ENCODE peak calls at places on chromosomes 3 and 15, in seven cellular contexts. One of them, this sample, is unnamed. For H3K27me3, the result is how much of the 10 kb centered on the place peaks cover.

GRCh38 chr3:195416795-195417194 is 26.0 kb downstream of the ACAP2 start:
- DNase-seq in ovary: no peak
- DNase-seq in cardiac muscle cell: no peak
- DNase-seq in PC-9: peak
- DNase-seq in adrenal gland: no peak
- DNase-seq in Peyer's patch: no peak
- DNase-seq in tibial artery: no peak
- DNase-seq in this sample: no peak

GRCh38 chr3:157807286-157807685 is 298.9 kb downstream of the SHOX2 start:
- DNase-seq in ovary: no peak
- DNase-seq in PC-9: no peak
- DNase-seq in cardiac muscle cell: no peak
- DNase-seq in Peyer's patch: no peak
- DNase-seq in tibial artery: no peak
- DNase-seq in adrenal gland: no peak
- DNase-seq in this sample: no peak

GRCh38 chr15:37783290-37783689 is 151.2 kb upstream of the TMCO5A start:
- DNase-seq in tibial artery: no peak
- DNase-seq in Peyer's patch: no peak
- DNase-seq in adrenal gland: no peak
- DNase-seq in PC-9: no peak
- DNase-seq in ovary: no peak
- DNase-seq in cardiac muscle cell: peak
- DNase-seq in this sample: no peak

GRCh38 chr3:145893331-145893730 is 267.7 kb downstream of the PLOD2 start:
- DNase-seq in PC-9: no peak
- DNase-seq in cardiac muscle cell: no peak
- DNase-seq in tibial artery: no peak
- DNase-seq in ovary: no peak
- DNase-seq in Peyer's patch: no peak
- DNase-seq in adrenal gland: no peak
- DNase-seq in this sample: no peak

GRCh38 chr3:176633511-176633910 is 563.8 kb downstream of the TBL1XR1 start:
- DNase-seq in cardiac muscle cell: peak
- DNase-seq in ovary: no peak
- DNase-seq in tibial artery: no peak
- DNase-seq in Peyer's patch: no peak
- DNase-seq in PC-9: no peak
- DNase-seq in adrenal gland: no peak
- DNase-seq in this sample: no peak

GRCh38 chr3:11835028-11835639 is 11.6 kb downstream of the TAMM41 start:
- DNase-seq in cardiac muscle cell: peak
- DNase-seq in PC-9: no peak
- DNase-seq in adrenal gland: no peak
- DNase-seq in ovary: no peak
- DNase-seq in Peyer's patch: no peak
- DNase-seq in tibial artery: no peak
- DNase-seq in this sample: no peak

GRCh38 chr15:31554261-31554660 is 227.6 kb downstream of the KLF13 start:
- DNase-seq in ovary: peak
- DNase-seq in tibial artery: peak
- DNase-seq in cardiac muscle cell: peak
- DNase-seq in adrenal gland: peak
- DNase-seq in PC-9: no peak
- DNase-seq in Peyer's patch: no peak
- DNase-seq in this sample: no peak

GRCh38 chr3:138257986-138258385 is 70.9 kb downstream of the ARMC8 start:
- DNase-seq in PC-9: no peak
- DNase-seq in adrenal gland: no peak
- DNase-seq in cardiac muscle cell: no peak
- DNase-seq in Peyer's patch: no peak
- DNase-seq in tibial artery: no peak
- DNase-seq in ovary: no peak
- DNase-seq in this sample: no peak

GRCh38 chr15:37038716-37039106 is 61.6 kb downstream of the MEIS2 start:
- DNase-seq in ovary: no peak
- DNase-seq in tibial artery: no peak
- DNase-seq in cardiac muscle cell: no peak
- DNase-seq in adrenal gland: no peak
- DNase-seq in Peyer's patch: no peak
- DNase-seq in PC-9: no peak
- DNase-seq in this sample: no peak

GRCh38 chr3:119237299-119237698 is 3.4 kb downstream of the B4GALT4 start:
- DNase-seq in PC-9: no peak
- DNase-seq in adrenal gland: no peak
- DNase-seq in cardiac muscle cell: peak
- DNase-seq in tibial artery: no peak
- DNase-seq in Peyer's patch: no peak
- DNase-seq in ovary: no peak
- DNase-seq in this sample: no peak

GRCh38 chr3:75192065-75192658 is 472.0 kb upstream of the FRG2C start:
- DNase-seq in PC-9: peak
- DNase-seq in cardiac muscle cell: peak
- DNase-seq in ovary: no peak
- DNase-seq in tibial artery: no peak
- DNase-seq in Peyer's patch: peak
- DNase-seq in adrenal gland: peak
- DNase-seq in this sample: peak

GRCh38 chr15:52710050-52710709 is 31.0 kb upstream of the ATOSA start:
- DNase-seq in ovary: no peak
- DNase-seq in cardiac muscle cell: no peak
- DNase-seq in PC-9: no peak
- DNase-seq in tibial artery: no peak
- DNase-seq in adrenal gland: no peak
- DNase-seq in Peyer's patch: no peak
- DNase-seq in this sample: no peak

GRCh38 chr15:41011055-41011815 is 58.0 kb downstream of the CHAC1 start:
- DNase-seq in cardiac muscle cell: no peak
- DNase-seq in Peyer's patch: no peak
- DNase-seq in ovary: no peak
- DNase-seq in PC-9: no peak
- DNase-seq in tibial artery: no peak
- DNase-seq in adrenal gland: no peak
- DNase-seq in this sample: no peak

GRCh38 chr3:116051040-116051439 is 394.2 kb downstream of the LSAMP start:
- DNase-seq in Peyer's patch: no peak
- DNase-seq in PC-9: peak
- DNase-seq in ovary: no peak
- DNase-seq in adrenal gland: peak
- DNase-seq in tibial artery: no peak
- DNase-seq in cardiac muscle cell: no peak
- DNase-seq in this sample: no peak

GRCh38 chr15:70419046-70419445 is 321.3 kb upstream of the TLE3 start:
- DNase-seq in Peyer's patch: no peak
- DNase-seq in tibial artery: no peak
- DNase-seq in cardiac muscle cell: no peak
- DNase-seq in ovary: no peak
- DNase-seq in adrenal gland: no peak
- DNase-seq in PC-9: no peak
- DNase-seq in this sample: no peak

GRCh38 chr3:115248274-115248673 is 101.2 kb upstream of the ZBTB20 start:
- DNase-seq in ovary: no peak
- DNase-seq in adrenal gland: no peak
- DNase-seq in Peyer's patch: no peak
- DNase-seq in PC-9: no peak
- DNase-seq in cardiac muscle cell: peak
- DNase-seq in tibial artery: no peak
- DNase-seq in this sample: no peak

GRCh38 chr3:95172549-95172948 is 1109.7 kb downstream of the NSUN3 start:
- DNase-seq in adrenal gland: no peak
- DNase-seq in ovary: no peak
- DNase-seq in PC-9: no peak
- DNase-seq in cardiac muscle cell: no peak
- DNase-seq in Peyer's patch: no peak
- DNase-seq in tibial artery: no peak
- DNase-seq in this sample: no peak

GRCh38 chr3:114714237-114714636 is 420.4 kb downstream of the TIGIT start:
- DNase-seq in PC-9: no peak
- DNase-seq in ovary: no peak
- DNase-seq in cardiac muscle cell: no peak
- DNase-seq in Peyer's patch: no peak
- DNase-seq in adrenal gland: no peak
- DNase-seq in tibial artery: no peak
- DNase-seq in this sample: no peak

GRCh38 chr3:190357468-190357867 is 30.5 kb upstream of the CLDN16 start:
- DNase-seq in tibial artery: no peak
- DNase-seq in PC-9: no peak
- DNase-seq in adrenal gland: no peak
- DNase-seq in cardiac muscle cell: no peak
- DNase-seq in Peyer's patch: no peak
- DNase-seq in ovary: no peak
- DNase-seq in this sample: no peak

GRCh38 chr15:25548600-25548999 is 109.8 kb upstream of the UBE3A start:
- DNase-seq in tibial artery: no peak
- DNase-seq in adrenal gland: no peak
- DNase-seq in cardiac muscle cell: no peak
- DNase-seq in Peyer's patch: no peak
- DNase-seq in PC-9: no peak
- DNase-seq in ovary: no peak
- DNase-seq in this sample: no peak

GRCh38 chr3:160226740-160227048 is 1.5 kb downstream of the C3orf80 start:
- DNase-seq in ovary: no peak
- DNase-seq in PC-9: no peak
- DNase-seq in tibial artery: no peak
- DNase-seq in adrenal gland: no peak
- DNase-seq in cardiac muscle cell: no peak
- DNase-seq in Peyer's patch: no peak
- DNase-seq in this sample: no peak

GRCh38 chr3:160225181-160226025 is at the start of gene C3orf80:
- DNase-seq in cardiac muscle cell: peak
- DNase-seq in ovary: no peak
- DNase-seq in adrenal gland: peak
- DNase-seq in Peyer's patch: peak
- DNase-seq in tibial artery: peak
- DNase-seq in PC-9: peak
- DNase-seq in this sample: peak

GRCh38 chr3:160224811-160225180 is 426 bp upstream of the C3orf80 start:
- DNase-seq in adrenal gland: no peak
- DNase-seq in cardiac muscle cell: no peak
- DNase-seq in ovary: no peak
- DNase-seq in tibial artery: no peak
- DNase-seq in PC-9: no peak
- DNase-seq in Peyer's patch: no peak
- DNase-seq in this sample: no peak

GRCh38 chr3:160226026-160226739 is 961 bp downstream of the C3orf80 start:
- DNase-seq in adrenal gland: no peak
- DNase-seq in PC-9: no peak
- DNase-seq in Peyer's patch: no peak
- DNase-seq in ovary: no peak
- DNase-seq in cardiac muscle cell: no peak
- DNase-seq in tibial artery: no peak
- DNase-seq in this sample: no peak

GRCh38 chr3:160227389-160227788 is 2.2 kb downstream of the C3orf80 start:
- DNase-seq in cardiac muscle cell: no peak
- DNase-seq in Peyer's patch: no peak
- DNase-seq in adrenal gland: no peak
- DNase-seq in PC-9: no peak
- DNase-seq in ovary: no peak
- DNase-seq in tibial artery: no peak
- DNase-seq in this sample: no peak
- H3K27me3 ChIP-seq in cardiac muscle cell: under half
- H3K27me3 ChIP-seq in Peyer's patch: under half
- H3K27me3 ChIP-seq in adrenal gland: under half
- H3K27me3 ChIP-seq in PC-9: under half
- H3K27me3 ChIP-seq in ovary: under half
- H3K27me3 ChIP-seq in tibial artery: under half
- H3K27me3 ChIP-seq in this sample: under half

GRCh38 chr15:85005319-85005718 is 23.7 kb downstream of the PDE8A start:
- DNase-seq in ovary: no peak
- DNase-seq in adrenal gland: no peak
- DNase-seq in Peyer's patch: no peak
- DNase-seq in tibial artery: no peak
- DNase-seq in cardiac muscle cell: no peak
- DNase-seq in PC-9: no peak
- DNase-seq in this sample: no peak
- TF ChIP-seq CTCF in ovary: no peak
- TF ChIP-seq CTCF in adrenal gland: peak
- TF ChIP-seq CTCF in Peyer's patch: no peak
- TF ChIP-seq CTCF in tibial artery: no peak
- TF ChIP-seq CTCF in cardiac muscle cell: peak
- TF ChIP-seq CTCF in PC-9: peak
- TF ChIP-seq CTCF in this sample: no peak

GRCh38 chr3:142633073-142633472 is 36.9 kb downstream of the PLS1 start:
- DNase-seq in adrenal gland: no peak
- DNase-seq in cardiac muscle cell: no peak
- DNase-seq in Peyer's patch: no peak
- DNase-seq in PC-9: no peak
- DNase-seq in ovary: no peak
- DNase-seq in tibial artery: no peak
- DNase-seq in this sample: no peak

GRCh38 chr3:142623209-142623608 is 27.0 kb downstream of the PLS1 start:
- DNase-seq in ovary: no peak
- DNase-seq in Peyer's patch: no peak
- DNase-seq in PC-9: no peak
- DNase-seq in cardiac muscle cell: no peak
- DNase-seq in tibial artery: no peak
- DNase-seq in adrenal gland: no peak
- DNase-seq in this sample: no peak

GRCh38 chr3:142624725-142625440 is 28.7 kb downstream of the PLS1 start:
- DNase-seq in cardiac muscle cell: no peak
- DNase-seq in PC-9: no peak
- DNase-seq in tibial artery: no peak
- DNase-seq in adrenal gland: no peak
- DNase-seq in ovary: no peak
- DNase-seq in Peyer's patch: no peak
- DNase-seq in this sample: no peak

DNA sequence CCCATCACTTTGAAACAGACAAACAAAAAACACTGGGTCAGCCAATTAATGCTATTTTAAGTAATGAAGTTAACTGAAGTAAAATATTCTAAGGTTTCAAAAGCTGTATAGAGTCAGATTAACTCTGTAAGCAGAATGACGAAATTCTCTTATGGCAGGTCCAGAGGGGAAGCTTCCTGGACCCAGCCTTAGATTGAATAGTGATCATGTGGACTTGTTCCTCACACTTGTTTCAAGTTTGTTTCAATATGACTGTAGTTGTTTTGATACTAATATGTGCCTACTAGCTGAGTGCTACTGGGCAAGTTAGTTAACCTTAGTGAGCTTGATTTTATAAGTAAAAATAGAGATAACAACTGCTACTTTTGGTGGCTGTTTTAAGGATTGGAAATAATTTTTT is 32.6 kb downstream of the PLS1 start:
- DNase-seq in adrenal gland: no peak
- DNase-seq in ovary: no peak
- DNase-seq in Peyer's patch: no peak
- DNase-seq in PC-9: no peak
- DNase-seq in cardiac muscle cell: no peak
- DNase-seq in tibial artery: no peak
- DNase-seq in this sample: no peak
- H3K4me3 ChIP-seq in adrenal gland: no peak
- H3K4me3 ChIP-seq in ovary: no peak
- H3K4me3 ChIP-seq in Peyer's patch: no peak
- H3K4me3 ChIP-seq in PC-9: no peak
- H3K4me3 ChIP-seq in cardiac muscle cell: no peak
- H3K4me3 ChIP-seq in tibial artery: no peak
- H3K4me3 ChIP-seq in this sample: no peak

DNA sequence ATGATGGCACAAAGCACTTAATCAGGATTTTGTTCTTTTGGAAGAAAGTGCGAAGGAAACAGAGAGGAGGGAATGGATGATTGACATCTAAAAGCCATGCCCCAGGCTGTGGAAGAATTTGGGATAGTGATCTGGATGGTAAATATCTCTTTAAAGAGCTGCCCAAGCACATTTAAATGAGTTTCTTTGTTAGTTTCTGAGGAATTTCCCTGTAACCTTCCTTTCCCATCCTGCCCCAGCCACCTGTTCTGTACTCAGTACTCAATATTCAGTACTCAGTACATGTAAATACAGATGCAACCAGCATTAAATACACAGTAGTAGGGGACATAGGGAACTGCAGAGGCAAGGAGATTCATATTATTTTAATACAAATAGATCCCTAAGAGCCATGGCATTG is 7.8 kb upstream of the CORO2B start:
- DNase-seq in Peyer's patch: no peak
- DNase-seq in adrenal gland: no peak
- DNase-seq in ovary: no peak
- DNase-seq in tibial artery: no peak
- DNase-seq in cardiac muscle cell: no peak
- DNase-seq in PC-9: no peak
- DNase-seq in this sample: no peak
- H3K27me3 ChIP-seq in Peyer's patch: under half
- H3K27me3 ChIP-seq in adrenal gland: under half
- H3K27me3 ChIP-seq in ovary: under half
- H3K27me3 ChIP-seq in tibial artery: under half
- H3K27me3 ChIP-seq in cardiac muscle cell: under half
- H3K27me3 ChIP-seq in PC-9: under half
- H3K27me3 ChIP-seq in this sample: under half

This sample was measured in colonic mucosa.